ENCODE peak calls at places on chromosome 20, in six cellular contexts. P, S, V, D, G and L are unnamed samples.

GRCh38 chr20:4130404-4131189 is 115.2 kb upstream of the RNF24 start:
- DNase-seq in P (no peak), S (no peak), V (no peak), D (no peak), G (no peak), L (no peak)

GRCh38 chr20:38247166-38247509 is 13.4 kb downstream of the KIAA1755 start:
- DNase-seq in P (no peak), S (no peak), V (no peak), D (no peak), G (no peak), L (no peak)

GRCh38 chr20:63260943-63261807 is 6.9 kb upstream of the NKAIN4 start:
- DNase-seq in P (no peak), S (no peak), V (no peak), D (no peak), G (no peak), L (no peak)

GRCh38 chr20:31278178-31278577 is 20.7 kb downstream of the DEFB115 start:
- DNase-seq in P (no peak), S (no peak), V (no peak), D (no peak), G (no peak), L (no peak)

GRCh38 chr20:34534391-34535165 is 18.4 kb downstream of the DYNLRB1 start:
- DNase-seq in P (no peak), S (no peak), V (no peak), D (no peak), G (no peak), L (no peak)

GRCh38 chr20:59033093-59033492 is 958 bp upstream of the ATP5F1E start:
- DNase-seq in P (no peak), S (no peak), V (no peak), D (no peak), G (no peak), L (no peak)

GRCh38 chr20:50504231-50504823 is 5.9 kb upstream of the PTPN1 start:
- DNase-seq in P (no peak), S (no peak), V (no peak), D (no peak), G (no peak), L (no peak)

GRCh38 chr20:59125332-59125731 is 38.3 kb upstream of the ZNF831 start:
- DNase-seq in P (no peak), S (no peak), V (no peak), D (no peak), G (no peak), L (no peak)

GRCh38 chr20:37438464-37439222 is 82.4 kb upstream of the NNAT start:
- DNase-seq in P (no peak), S (no peak), V (no peak), D (no peak), G (no peak), L (no peak)

GRCh38 chr20:63191400-63191799 is 24.5 kb downstream of the YTHDF1 start:
- DNase-seq in P (peak), S (no peak), V (no peak), D (peak), G (no peak), L (no peak)

GRCh38 chr20:17504898-17505663 is 26.1 kb downstream of the BFSP1 start:
- DNase-seq in P (no peak), S (peak), V (peak), D (peak), G (peak), L (peak)

DNA sequence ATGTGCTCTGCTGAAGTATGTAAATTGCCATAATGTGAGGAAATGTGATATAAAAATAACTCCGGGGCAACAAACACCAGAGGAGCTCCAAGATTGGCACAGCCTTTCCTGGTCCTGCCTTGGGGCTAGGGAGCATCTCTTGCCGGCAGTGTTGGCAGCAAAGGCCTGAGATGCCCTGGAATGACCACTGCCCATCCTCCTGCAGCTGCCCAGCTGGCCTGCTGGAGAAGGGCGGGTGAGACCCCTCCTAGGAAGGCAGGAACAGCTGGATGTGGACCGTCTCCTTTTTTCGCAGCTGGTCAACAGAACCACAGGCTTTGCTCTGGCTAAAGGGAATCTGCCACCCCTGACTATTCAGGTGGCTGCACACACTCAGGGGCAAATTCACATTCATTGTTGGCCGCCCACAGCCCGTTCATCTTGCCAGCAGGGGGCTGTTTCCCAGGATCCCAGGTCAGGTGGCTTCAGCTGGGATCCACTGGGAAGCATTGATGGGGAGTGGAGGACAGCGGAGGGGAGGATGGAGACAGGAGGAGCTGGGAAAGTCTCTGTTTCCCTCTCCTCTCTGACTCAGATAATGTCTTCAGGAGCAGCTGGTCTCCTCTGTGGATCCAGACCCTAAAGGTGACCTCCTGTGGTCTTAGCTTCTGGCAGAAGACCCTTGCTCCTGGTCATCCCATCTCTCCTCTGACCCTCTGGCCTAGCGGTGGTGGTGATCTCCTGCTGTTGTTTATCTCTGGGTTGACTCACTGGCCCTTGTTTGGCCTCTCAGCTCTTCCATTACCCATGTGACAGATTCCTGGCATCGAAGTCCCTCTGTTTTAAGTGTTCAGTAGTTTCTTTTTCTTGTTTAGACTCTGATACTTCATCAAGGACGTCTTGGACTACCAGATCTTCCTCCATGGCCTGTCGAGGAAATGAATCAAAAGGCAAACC is 336.7 kb downstream of the DHX35 start:
- DNase-seq in P (no peak), S (no peak), V (no peak), D (no peak), G (no peak), L (no peak)
- TF ChIP-seq CTCF in P (no peak), S (no peak), V (no peak), D (no peak), G (no peak), L (no peak)

GRCh38 chr20:1209447-1210387 is 6.5 kb downstream of the C20orf202 start:
- DNase-seq in P (no peak), S (no peak), V (no peak), D (no peak), G (no peak), L (no peak)
- TF ChIP-seq CTCF in P (peak), S (no peak), V (no peak), D (no peak), G (no peak), L (no peak)

DNA sequence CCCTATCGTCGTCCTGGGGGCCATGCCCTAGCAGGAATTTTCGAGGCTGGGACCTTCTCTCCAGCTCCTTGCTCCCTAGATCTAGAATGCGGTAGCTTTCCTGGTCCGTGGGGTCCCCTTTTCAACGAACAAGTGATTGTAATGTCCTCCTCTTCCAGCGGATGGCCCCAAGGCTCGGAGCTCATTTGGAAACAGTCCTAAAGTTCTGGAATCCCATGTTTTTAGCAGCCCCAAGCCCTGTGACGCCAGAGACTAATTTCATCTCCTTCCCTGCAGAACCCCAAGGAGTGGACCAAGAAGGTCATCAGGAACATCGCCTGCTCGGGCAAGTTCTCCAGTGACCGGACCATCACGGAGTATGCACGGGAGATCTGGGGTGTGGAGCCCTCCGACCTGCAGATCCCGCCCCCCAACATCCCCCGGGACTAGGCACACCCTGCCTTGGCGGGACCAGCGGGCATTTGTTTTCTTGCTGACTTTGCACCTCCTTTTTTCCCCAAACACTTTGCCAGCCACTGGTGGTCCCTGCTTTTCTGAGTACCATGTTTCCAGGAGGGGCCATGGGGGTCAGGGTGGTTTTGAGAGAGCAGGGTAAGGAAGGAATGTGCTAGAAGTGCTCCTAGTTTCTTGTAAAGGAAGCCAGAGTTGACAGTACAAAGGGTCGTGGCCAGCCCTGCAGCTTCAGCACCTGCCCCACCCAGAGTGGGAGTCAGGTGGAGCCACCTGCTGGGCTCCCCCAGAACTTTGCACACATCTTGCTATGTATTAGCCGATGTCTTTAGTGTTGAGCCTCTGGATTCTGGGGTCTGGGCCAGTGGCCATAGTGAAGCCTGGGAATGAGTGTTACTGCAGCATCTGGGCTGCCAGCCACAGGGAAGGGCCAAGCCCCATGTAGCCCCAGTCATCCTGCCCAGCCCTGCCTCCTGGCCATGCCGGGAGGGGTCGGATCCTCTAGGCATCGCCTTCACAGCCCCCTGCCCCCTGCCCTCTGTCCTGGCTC is 48.5 kb downstream of the PYGB start:
- DNase-seq in P (no peak), S (no peak), V (no peak), D (no peak), G (no peak), L (peak)
- TF ChIP-seq CTCF in P (peak), S (peak), V (peak), D (peak), G (no peak), L (peak)

GRCh38 chr20:23357767-23358562 is 4.0 kb upstream of the GZF1 start:
- DNase-seq in P (peak), S (peak), V (peak), D (peak), G (peak), L (peak)
- TF ChIP-seq CTCF in P (no peak), S (no peak), V (no peak), D (peak), G (no peak), L (peak)

GRCh38 chr20:61753196-61753942 is 312.3 kb downstream of the TAF4 start:
- DNase-seq in P (peak), S (no peak), V (no peak), D (peak), G (no peak), L (no peak)

GRCh38 chr20:61753987-61754956 is 311.4 kb downstream of the TAF4 start:
- DNase-seq in P (no peak), S (no peak), V (no peak), D (peak), G (no peak), L (no peak)

GRCh38 chr20:61750093-61750492 is 315.6 kb downstream of the TAF4 start:
- DNase-seq in P (no peak), S (no peak), V (no peak), D (no peak), G (no peak), L (no peak)

GRCh38 chr20:61754976-61755778 is 310.5 kb downstream of the TAF4 start:
- DNase-seq in P (no peak), S (no peak), V (no peak), D (peak), G (no peak), L (no peak)

DNA sequence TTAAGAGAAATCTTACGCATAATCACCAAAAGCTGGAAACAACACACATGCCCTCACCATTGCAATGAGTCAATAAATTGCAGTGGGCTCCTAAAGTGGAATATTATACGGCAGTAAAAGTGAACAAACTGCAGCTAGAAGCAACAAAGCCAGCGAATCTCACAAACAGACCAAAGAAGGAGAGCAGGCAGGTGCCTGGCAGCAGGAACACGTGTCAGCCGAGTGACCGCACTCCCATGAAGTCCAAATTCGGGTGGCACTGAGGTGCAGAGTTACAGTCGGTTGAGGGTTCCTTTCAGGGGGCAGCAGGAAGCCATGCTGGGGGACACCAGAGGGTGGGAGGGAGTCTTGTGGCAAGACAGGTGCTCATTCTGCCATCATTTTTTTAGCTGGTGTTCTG is 313.1 kb downstream of the TAF4 start:
- DNase-seq in P (no peak), S (no peak), V (no peak), D (peak), G (no peak), L (no peak)
- TF ChIP-seq CTCF in P (no peak), S (no peak), V (no peak), D (no peak), G (no peak), L (no peak)

GRCh38 chr20:2918096-2919049 is 45.1 kb downstream of the PTPRA start:
- DNase-seq in P (no peak), S (no peak), V (no peak), D (no peak), G (no peak), L (no peak)
- TF ChIP-seq CTCF in P (no peak), S (no peak), V (no peak), D (no peak), G (no peak), L (no peak)

GRCh38 chr20:48649868-48650267 is 177.9 kb downstream of the PREX1 start:
- DNase-seq in P (no peak), S (no peak), V (no peak), D (no peak), G (no peak), L (no peak)
- TF ChIP-seq CTCF in P (no peak), S (no peak), V (no peak), D (no peak), G (no peak), L (no peak)

GRCh38 chr20:39879296-39879695 is 809.7 kb downstream of the MAFB start:
- DNase-seq in P (no peak), S (no peak), V (no peak), D (no peak), G (no peak), L (no peak)

GRCh38 chr20:39878809-39879208 is 810.2 kb downstream of the MAFB start:
- DNase-seq in P (no peak), S (no peak), V (no peak), D (no peak), G (no peak), L (no peak)

GRCh38 chr20:39878321-39878720 is 810.7 kb downstream of the MAFB start:
- DNase-seq in P (no peak), S (no peak), V (no peak), D (no peak), G (no peak), L (no peak)

GRCh38 chr20:39877792-39878191 is 811.2 kb downstream of the MAFB start:
- DNase-seq in P (no peak), S (no peak), V (no peak), D (no peak), G (no peak), L (no peak)

DNA sequence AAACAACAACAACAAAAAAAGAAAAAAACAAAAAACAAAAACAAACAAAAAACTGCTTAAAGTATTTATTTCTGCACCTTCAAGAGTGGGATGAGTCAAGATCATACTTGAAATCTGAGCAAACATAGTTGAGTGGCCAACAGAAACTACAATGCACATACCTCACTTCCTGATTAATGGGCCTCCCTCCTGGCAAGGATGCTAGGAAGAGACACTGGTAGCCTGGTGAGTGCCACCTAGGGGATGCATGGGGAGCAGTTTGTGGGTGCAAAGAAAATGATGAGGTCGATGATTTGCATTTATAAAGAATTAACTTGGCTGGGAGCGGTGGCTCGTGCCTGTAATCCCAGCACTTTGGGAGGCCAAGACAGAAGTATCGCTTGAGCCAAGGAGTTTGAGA is 808.1 kb downstream of the MAFB start:
- DNase-seq in P (no peak), S (no peak), V (no peak), D (no peak), G (no peak), L (no peak)
- TF ChIP-seq CTCF in P (peak), S (no peak), V (no peak), D (no peak), G (no peak), L (no peak)